ENCODE peak calls at places on chromosomes 11 and 22, in seven cellular contexts. D is GOT3; B is stimulated activated CD8-positive, alpha-beta memory T cell treated with anti-CD3 and anti-CD28 coated beads, Interleukin-12 subunit alpha, Interleukin-12 subunit beta, amount 100 ng/mL, for 4 hours; F is ovary; Z is dorsolateral prefrontal cortex; Q is stimulated activated CD4-positive, alpha-beta T cell treated with anti-CD3 and anti-CD28 coated beads, Interleukin-1b, Interleukin-23, amount 100 ng/mL, for 1 hour; V is astrocyte. H is an unnamed sample.

GRCh38 chr11:19218801-19219460 is 17.1 kb upstream of the CSRP3 start:
- DNase-seq in Z (no peak), B (no peak), F (no peak), Q (no peak), V (no peak), D (no peak), H (no peak)

GRCh38 chr22:49590851-49591445 is 236.7 kb downstream of the BRD1 start:
- DNase-seq in V (no peak), Z (peak), D (no peak), B (no peak), F (no peak), Q (no peak), H (no peak)

GRCh38 chr11:23976776-23977380 is 520.0 kb upstream of the LUZP2 start:
- DNase-seq in V (peak), F (no peak), Z (no peak), D (no peak), Q (no peak), B (no peak), H (no peak)

GRCh38 chr11:45739866-45740265 is 65.1 kb upstream of the SLC35C1 start:
- DNase-seq in B (no peak), Z (no peak), D (no peak), F (no peak), Q (no peak), V (no peak), H (no peak)

GRCh38 chr11:27347949-27348879 is 14.8 kb downstream of the CCDC34 start:
- DNase-seq in D (no peak), B (no peak), Q (no peak), F (no peak), Z (no peak), V (no peak), H (no peak)

GRCh38 chr11:69444381-69445130 is 36.9 kb upstream of the LINC01488 start:
- DNase-seq in F (no peak), V (peak), Z (peak), D (no peak), B (no peak), Q (no peak), H (no peak)

GRCh38 chr11:9710223-9710622 is 46.3 kb downstream of the SWAP70 start:
- DNase-seq in Z (no peak), B (no peak), D (no peak), Q (no peak), F (no peak), V (no peak), H (no peak)

GRCh38 chr22:38110863-38111852 is 674 bp upstream of the BAIAP2L2 start:
- DNase-seq in F (no peak), Q (no peak), B (no peak), Z (peak), V (no peak), D (no peak), H (no peak)

GRCh38 chr22:17847360-17848078 is 73.2 kb upstream of the BID start:
- DNase-seq in V (peak), D (no peak), B (no peak), F (no peak), Q (no peak), Z (no peak), H (no peak)

GRCh38 chr11:111612211-111612610 is 10.0 kb downstream of the SIK2 start:
- DNase-seq in Q (no peak), D (no peak), F (no peak), V (peak), B (no peak), Z (no peak), H (no peak)

GRCh38 chr22:37054078-37054440 is 2.5 kb downstream of the KCTD17 start:
- DNase-seq in Z (no peak), B (no peak), V (no peak), D (no peak), Q (no peak), F (no peak), H (no peak)

GRCh38 chr11:117830072-117830471 is 5.5 kb upstream of the FXYD2 start:
- DNase-seq in Z (no peak), D (no peak), V (no peak), B (no peak), F (no peak), Q (no peak), H (no peak)

GRCh38 chr22:25420925-25421904 is 143.3 kb upstream of the GRK3 start:
- DNase-seq in V (no peak), Z (no peak), Q (no peak), F (no peak), B (no peak), D (no peak), H (no peak)

GRCh38 chr11:117900144-117900651 is 23.7 kb upstream of the FXYD6 start:
- DNase-seq in Z (no peak), D (no peak), Q (no peak), F (no peak), V (no peak), B (no peak), H (no peak)

GRCh38 chr22:23692598-23693291 is 1.9 kb downstream of the RGL4 start:
- DNase-seq in V (no peak), F (no peak), Q (no peak), Z (no peak), D (no peak), B (no peak), H (no peak)

GRCh38 chr11:120603071-120603470 is 91.5 kb downstream of the GRIK4 start:
- DNase-seq in F (no peak), V (no peak), Q (no peak), D (no peak), Z (no peak), B (no peak), H (no peak)